ENCODE peak calls at places on chromosomes 1 and 21, in eight cellular contexts. One of them, this sample, is unnamed.

GRCh38 chr1:40478276-40478675 is 1.2 kb downstream of the ZFP69 start:
- DNase-seq in tibial nerve: no peak
- DNase-seq in activated naive CD4-positive, alpha-beta T cell: no peak
- DNase-seq in left kidney: no peak
- DNase-seq in CD8-positive, alpha-beta T cell: no peak
- DNase-seq in left cardiac atrium: no peak
- DNase-seq in HCT116: no peak
- DNase-seq in AML-193: no peak
- DNase-seq in this sample: no peak

GRCh38 chr1:227893696-227894305 is 53.9 kb downstream of the WNT9A start:
- DNase-seq in tibial nerve: no peak
- DNase-seq in activated naive CD4-positive, alpha-beta T cell: no peak
- DNase-seq in left kidney: no peak
- DNase-seq in CD8-positive, alpha-beta T cell: no peak
- DNase-seq in left cardiac atrium: no peak
- DNase-seq in HCT116: no peak
- DNase-seq in AML-193: no peak
- DNase-seq in this sample: no peak

GRCh38 chr21:40067751-40068150 is 200.5 kb downstream of the PCP4 start:
- DNase-seq in tibial nerve: no peak
- DNase-seq in activated naive CD4-positive, alpha-beta T cell: no peak
- DNase-seq in left kidney: no peak
- DNase-seq in CD8-positive, alpha-beta T cell: no peak
- DNase-seq in left cardiac atrium: no peak
- DNase-seq in HCT116: no peak
- DNase-seq in AML-193: no peak
- DNase-seq in this sample: no peak

GRCh38 chr1:111366256-111366655 is 61.3 kb downstream of the OVGP1 start:
- DNase-seq in tibial nerve: no peak
- DNase-seq in activated naive CD4-positive, alpha-beta T cell: no peak
- DNase-seq in left kidney: no peak
- DNase-seq in CD8-positive, alpha-beta T cell: no peak
- DNase-seq in left cardiac atrium: no peak
- DNase-seq in HCT116: no peak
- DNase-seq in AML-193: no peak
- DNase-seq in this sample: no peak

GRCh38 chr1:194252189-194252588 is 1065.8 kb upstream of the B3GALT2 start:
- DNase-seq in tibial nerve: no peak
- DNase-seq in activated naive CD4-positive, alpha-beta T cell: no peak
- DNase-seq in left kidney: peak; percentile 6
- DNase-seq in CD8-positive, alpha-beta T cell: no peak
- DNase-seq in left cardiac atrium: no peak
- DNase-seq in HCT116: no peak
- DNase-seq in AML-193: no peak
- DNase-seq in this sample: no peak

GRCh38 chr21:37136261-37136660 is 63.2 kb downstream of the TTC3 start:
- DNase-seq in tibial nerve: no peak
- DNase-seq in activated naive CD4-positive, alpha-beta T cell: no peak
- DNase-seq in left kidney: no peak
- DNase-seq in CD8-positive, alpha-beta T cell: no peak
- DNase-seq in left cardiac atrium: no peak
- DNase-seq in HCT116: no peak
- DNase-seq in AML-193: no peak
- DNase-seq in this sample: no peak

GRCh38 chr1:93708734-93709481 is 27.3 kb upstream of the BCAR3 start:
- DNase-seq in tibial nerve: no peak
- DNase-seq in activated naive CD4-positive, alpha-beta T cell: no peak
- DNase-seq in left kidney: peak; percentile 97
- DNase-seq in CD8-positive, alpha-beta T cell: no peak
- DNase-seq in left cardiac atrium: peak; percentile 57
- DNase-seq in HCT116: no peak
- DNase-seq in AML-193: no peak
- DNase-seq in this sample: no peak

GRCh38 chr1:99173282-99173681 is 91.0 kb upstream of the PLPPR4 start:
- DNase-seq in tibial nerve: no peak
- DNase-seq in activated naive CD4-positive, alpha-beta T cell: no peak
- DNase-seq in left kidney: no peak
- DNase-seq in CD8-positive, alpha-beta T cell: no peak
- DNase-seq in left cardiac atrium: no peak
- DNase-seq in HCT116: no peak
- DNase-seq in AML-193: no peak
- DNase-seq in this sample: no peak

GRCh38 chr1:4468804-4469514 is 185.4 kb upstream of the AJAP1 start:
- DNase-seq in tibial nerve: no peak
- DNase-seq in activated naive CD4-positive, alpha-beta T cell: no peak
- DNase-seq in left kidney: no peak
- DNase-seq in CD8-positive, alpha-beta T cell: no peak
- DNase-seq in left cardiac atrium: no peak
- DNase-seq in HCT116: no peak
- DNase-seq in AML-193: no peak
- DNase-seq in this sample: no peak

GRCh38 chr1:170303034-170303433 is 157.3 kb downstream of the NTMT2 start:
- DNase-seq in tibial nerve: no peak
- DNase-seq in activated naive CD4-positive, alpha-beta T cell: no peak
- DNase-seq in left kidney: no peak
- DNase-seq in CD8-positive, alpha-beta T cell: no peak
- DNase-seq in left cardiac atrium: no peak
- DNase-seq in HCT116: no peak
- DNase-seq in AML-193: no peak
- DNase-seq in this sample: no peak

GRCh38 chr21:38136201-38136600 is 120.6 kb upstream of the KCNJ15 start:
- DNase-seq in tibial nerve: no peak
- DNase-seq in activated naive CD4-positive, alpha-beta T cell: no peak
- DNase-seq in left kidney: no peak
- DNase-seq in CD8-positive, alpha-beta T cell: no peak
- DNase-seq in left cardiac atrium: no peak
- DNase-seq in HCT116: no peak
- DNase-seq in AML-193: no peak
- DNase-seq in this sample: no peak

GRCh38 chr1:109719337-109719837 is 7.3 kb downstream of the GSTM5 start:
- DNase-seq in tibial nerve: no peak
- DNase-seq in activated naive CD4-positive, alpha-beta T cell: no peak
- DNase-seq in left kidney: no peak
- DNase-seq in CD8-positive, alpha-beta T cell: no peak
- DNase-seq in left cardiac atrium: no peak
- DNase-seq in HCT116: no peak
- DNase-seq in AML-193: no peak
- DNase-seq in this sample: peak; percentile 2

GRCh38 chr1:212609701-212610574 is 1.4 kb downstream of the ATF3 start:
- DNase-seq in tibial nerve: peak; percentile 25
- DNase-seq in activated naive CD4-positive, alpha-beta T cell: no peak
- DNase-seq in left kidney: no peak
- DNase-seq in CD8-positive, alpha-beta T cell: no peak
- DNase-seq in left cardiac atrium: no peak
- DNase-seq in HCT116: no peak
- DNase-seq in AML-193: no peak
- DNase-seq in this sample: peak; percentile 41

GRCh38 chr21:42028754-42029385 is 18.7 kb upstream of the ZBTB21 start:
- DNase-seq in tibial nerve: no peak
- DNase-seq in activated naive CD4-positive, alpha-beta T cell: no peak
- DNase-seq in left kidney: no peak
- DNase-seq in CD8-positive, alpha-beta T cell: no peak
- DNase-seq in left cardiac atrium: no peak
- DNase-seq in HCT116: no peak
- DNase-seq in AML-193: no peak
- DNase-seq in this sample: no peak

GRCh38 chr21:26918318-26919065 is 48.4 kb downstream of the ADAMTS5 start:
- DNase-seq in tibial nerve: no peak
- DNase-seq in activated naive CD4-positive, alpha-beta T cell: no peak
- DNase-seq in left kidney: no peak
- DNase-seq in CD8-positive, alpha-beta T cell: no peak
- DNase-seq in left cardiac atrium: no peak
- DNase-seq in HCT116: no peak
- DNase-seq in AML-193: no peak
- DNase-seq in this sample: no peak

GRCh38 chr1:177586429-177586828 is 383.4 kb downstream of the SEC16B start:
- DNase-seq in tibial nerve: no peak
- DNase-seq in activated naive CD4-positive, alpha-beta T cell: no peak
- DNase-seq in left kidney: no peak
- DNase-seq in CD8-positive, alpha-beta T cell: no peak
- DNase-seq in left cardiac atrium: no peak
- DNase-seq in HCT116: no peak
- DNase-seq in AML-193: no peak
- DNase-seq in this sample: no peak

GRCh38 chr1:230507671-230508407 is 81.7 kb upstream of the PGBD5 start:
- DNase-seq in tibial nerve: no peak
- DNase-seq in activated naive CD4-positive, alpha-beta T cell: no peak
- DNase-seq in left kidney: peak; percentile 60
- DNase-seq in CD8-positive, alpha-beta T cell: no peak
- DNase-seq in left cardiac atrium: peak; percentile 33
- DNase-seq in HCT116: no peak
- DNase-seq in AML-193: no peak
- DNase-seq in this sample: no peak

GRCh38 chr1:221419513-221420088 is 322.3 kb downstream of the DUSP10 start:
- DNase-seq in tibial nerve: no peak
- DNase-seq in activated naive CD4-positive, alpha-beta T cell: no peak
- DNase-seq in left kidney: no peak
- DNase-seq in CD8-positive, alpha-beta T cell: no peak
- DNase-seq in left cardiac atrium: no peak
- DNase-seq in HCT116: no peak
- DNase-seq in AML-193: no peak
- DNase-seq in this sample: no peak

GRCh38 chr1:214952648-214953047 is 129.9 kb upstream of the KCNK2 start:
- DNase-seq in tibial nerve: no peak
- DNase-seq in activated naive CD4-positive, alpha-beta T cell: no peak
- DNase-seq in left kidney: peak; percentile 9
- DNase-seq in CD8-positive, alpha-beta T cell: no peak
- DNase-seq in left cardiac atrium: no peak
- DNase-seq in HCT116: peak; percentile 8
- DNase-seq in AML-193: no peak
- DNase-seq in this sample: peak; percentile 8

GRCh38 chr21:36654341-36654740 is 44.6 kb upstream of the SIM2 start:
- DNase-seq in tibial nerve: no peak
- DNase-seq in activated naive CD4-positive, alpha-beta T cell: no peak
- DNase-seq in left kidney: peak; percentile 53
- DNase-seq in CD8-positive, alpha-beta T cell: no peak
- DNase-seq in left cardiac atrium: no peak
- DNase-seq in HCT116: no peak
- DNase-seq in AML-193: no peak
- DNase-seq in this sample: no peak

GRCh38 chr1:8075511-8076051 is 49.5 kb upstream of the ERRFI1 start:
- DNase-seq in tibial nerve: no peak
- DNase-seq in activated naive CD4-positive, alpha-beta T cell: no peak
- DNase-seq in left kidney: no peak
- DNase-seq in CD8-positive, alpha-beta T cell: no peak
- DNase-seq in left cardiac atrium: no peak
- DNase-seq in HCT116: no peak
- DNase-seq in AML-193: no peak
- DNase-seq in this sample: peak; percentile 43

GRCh38 chr1:79792212-79792575 is 785.7 kb upstream of the ADGRL4 start:
- DNase-seq in tibial nerve: no peak
- DNase-seq in activated naive CD4-positive, alpha-beta T cell: no peak
- DNase-seq in left kidney: no peak
- DNase-seq in CD8-positive, alpha-beta T cell: no peak
- DNase-seq in left cardiac atrium: no peak
- DNase-seq in HCT116: no peak
- DNase-seq in AML-193: no peak
- DNase-seq in this sample: no peak

GRCh38 chr21:27448960-27449359 is 482.1 kb upstream of the ADAMTS5 start:
- DNase-seq in tibial nerve: no peak
- DNase-seq in activated naive CD4-positive, alpha-beta T cell: no peak
- DNase-seq in left kidney: no peak
- DNase-seq in CD8-positive, alpha-beta T cell: no peak
- DNase-seq in left cardiac atrium: no peak
- DNase-seq in HCT116: no peak
- DNase-seq in AML-193: no peak
- DNase-seq in this sample: no peak

GRCh38 chr1:38579056-38579455 is 280.5 kb downstream of the RRAGC start:
- DNase-seq in tibial nerve: no peak
- DNase-seq in activated naive CD4-positive, alpha-beta T cell: no peak
- DNase-seq in left kidney: no peak
- DNase-seq in CD8-positive, alpha-beta T cell: no peak
- DNase-seq in left cardiac atrium: no peak
- DNase-seq in HCT116: no peak
- DNase-seq in AML-193: no peak
- DNase-seq in this sample: no peak

This sample was measured in HT-29.